ENCODE peak calls at places on chromosomes 11 and 22, in nine cellular contexts. M is body of pancreas, I is esophagus squamous epithelium, F is GM12892, N is transverse colon, H is heart left ventricle, W is adrenal gland, O is right lobe of liver, X is IMR-90. S is an unnamed sample.

GRCh38 chr22:27626675-27627443 is 174.7 kb downstream of the MN1 start:
- DNase-seq in I (no peak), F (no peak), M (no peak), O (no peak), H (no peak), W (no peak), X (no peak), N (no peak), S (no peak)

GRCh38 chr22:42945736-42946135 is 69.2 kb downstream of the PACSIN2 start:
- DNase-seq in X (no peak), W (no peak), N (no peak), H (no peak), I (no peak), O (no peak), M (no peak), F (no peak), S (no peak)

GRCh38 chr11:47611240-47611863 is 17.1 kb upstream of the C1QTNF4 start:
- DNase-seq in I (no peak), M (no peak), X (no peak), N (no peak), H (no peak), O (no peak), W (no peak), F (no peak), S (no peak)

GRCh38 chr11:108302121-108302785 is 79.4 kb downstream of the ATM start:
- DNase-seq in I (no peak), O (no peak), W (no peak), F (no peak), M (no peak), H (no peak), N (no peak), X (peak; percentile 52), S (no peak)

GRCh38 chr11:82906236-82906635 is 4.7 kb downstream of the DDIAS start:
- DNase-seq in I (no peak), H (no peak), F (no peak), W (no peak), X (peak; percentile 43), N (no peak), M (no peak), O (no peak), S (peak; percentile 51)

GRCh38 chr22:38569972-38570840 is at the start of gene DMC1:
- DNase-seq in M (peak; percentile 96), I (peak; percentile 55), W (peak; percentile 94), F (peak; percentile 93), X (peak; percentile 69), N (peak; percentile 96), O (peak; percentile 93), H (peak; percentile 95), S (peak; percentile 96)

GRCh38 chr11:120302001-120302805 is 22.9 kb upstream of the TLCD5 start:
- DNase-seq in M (peak; percentile 86), F (no peak), O (peak; percentile 48), I (no peak), H (no peak), W (no peak), X (no peak), N (peak; percentile 71), S (no peak)

GRCh38 chr22:43078522-43078921 is 10.7 kb downstream of the TTLL1 start:
- DNase-seq in M (no peak), H (no peak), W (no peak), I (no peak), N (peak; percentile 78), O (peak; percentile 30), X (no peak), F (no peak), S (no peak)

GRCh38 chr22:20244744-20245576 is 23.2 kb downstream of the RTN4R start:
- DNase-seq in X (no peak), W (no peak), N (peak; percentile 17), M (no peak), F (no peak), H (no peak), O (no peak), I (no peak), S (no peak)

GRCh38 chr22:20243176-20243544 is 25.0 kb downstream of the RTN4R start:
- DNase-seq in H (no peak), O (no peak), N (no peak), X (no peak), W (no peak), F (no peak), I (no peak), M (no peak), S (no peak)

GRCh38 chr22:20242393-20243175 is 25.5 kb downstream of the RTN4R start:
- DNase-seq in I (no peak), H (no peak), N (no peak), M (no peak), F (no peak), W (no peak), O (no peak), X (no peak), S (no peak)

GRCh38 chr22:20244250-20244648 is 23.9 kb downstream of the RTN4R start:
- DNase-seq in M (no peak), F (no peak), I (no peak), N (no peak), O (no peak), H (no peak), X (no peak), W (no peak), S (no peak)

DNA sequence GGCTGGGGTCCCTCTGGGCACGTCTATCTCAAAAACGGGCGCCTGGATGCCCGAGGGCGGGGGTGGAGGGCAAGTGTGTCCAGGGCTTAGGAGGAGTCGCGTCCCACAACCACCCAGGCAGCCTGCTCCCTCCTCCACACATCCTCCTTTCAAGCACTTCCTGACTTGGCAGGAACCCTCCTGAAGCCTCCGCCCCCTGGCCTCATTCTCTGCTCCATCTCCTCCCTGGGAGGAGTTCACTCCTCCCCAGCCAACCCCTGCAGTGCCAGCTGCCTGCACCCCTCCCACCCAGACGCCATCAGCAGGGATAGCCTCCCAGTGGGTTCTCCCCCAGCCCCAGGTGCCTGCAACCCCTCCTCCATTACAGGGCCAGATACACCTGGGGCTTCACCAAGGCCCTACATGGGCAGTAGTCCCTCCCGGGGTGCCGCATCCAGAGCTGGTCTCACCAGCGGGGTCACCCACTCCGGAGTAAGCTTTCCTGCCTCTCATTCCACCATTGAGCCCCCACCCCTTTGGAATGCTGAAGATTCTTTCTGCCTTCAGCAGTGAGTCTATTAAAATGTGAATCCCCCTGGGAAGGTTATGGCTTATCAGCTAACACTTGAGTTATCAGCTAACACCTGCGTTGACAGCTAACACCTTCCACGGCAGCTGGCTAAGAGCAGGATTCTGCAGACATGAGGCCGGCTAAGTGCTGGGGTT is 24.4 kb downstream of the RTN4R start:
- DNase-seq in F (no peak), M (peak; percentile 52), I (no peak), W (peak; percentile 72), N (peak; percentile 49), O (peak; percentile 55), X (peak; percentile 71), H (peak; percentile 86), S (no peak)
- TF ChIP-seq POLR2A in F (peak; percentile 42), M (no peak), I (no peak), W (no peak), N (no peak), O (no peak), X (no peak), H (no peak), S (no peak)

GRCh38 chr11:355581-356458 is 13.5 kb upstream of the B4GALNT4 start:
- DNase-seq in O (peak; percentile 97), X (peak; percentile 94), H (peak; percentile 97), I (peak; percentile 65), M (peak; percentile 95), N (peak; percentile 95), F (peak; percentile 84), W (peak; percentile 96), S (peak; percentile 35)

GRCh38 chr11:351411-351810 is 17.9 kb upstream of the B4GALNT4 start:
- DNase-seq in O (no peak), H (no peak), I (no peak), F (no peak), M (no peak), N (no peak), W (no peak), X (no peak), S (no peak)

GRCh38 chr11:352456-353180 is 16.7 kb upstream of the B4GALNT4 start:
- DNase-seq in N (no peak), W (no peak), X (no peak), F (no peak), I (no peak), O (no peak), M (no peak), H (no peak), S (no peak)

GRCh38 chr11:350723-351255 is 18.5 kb upstream of the B4GALNT4 start:
- DNase-seq in M (no peak), I (no peak), W (no peak), F (no peak), H (no peak), O (no peak), N (no peak), X (no peak), S (peak; percentile 63)

GRCh38 chr11:353315-353857 is 15.9 kb upstream of the B4GALNT4 start:
- DNase-seq in O (peak; percentile 94), X (peak; percentile 77), M (peak; percentile 92), I (no peak), N (peak; percentile 73), H (peak; percentile 87), W (peak; percentile 74), F (no peak), S (no peak)
- TF ChIP-seq POLR2A in O (peak; percentile 89), X (no peak), M (no peak), I (no peak), N (no peak), H (no peak), W (no peak), F (no peak), S (no peak)

GRCh38 chr22:17997456-17997855 is 26.9 kb downstream of the MICAL3 start:
- DNase-seq in X (no peak), F (no peak), I (no peak), H (no peak), W (no peak), O (no peak), M (no peak), N (no peak), S (no peak)

GRCh38 chr22:17999851-18000250 is 24.5 kb downstream of the MICAL3 start:
- DNase-seq in N (no peak), F (no peak), X (no peak), H (no peak), I (no peak), W (no peak), M (peak; percentile 32), O (no peak), S (no peak)

GRCh38 chr22:18000441-18001039 is 23.8 kb downstream of the MICAL3 start:
- DNase-seq in O (no peak), M (peak; percentile 30), F (no peak), I (no peak), H (no peak), X (no peak), N (peak; percentile 36), W (no peak), S (peak; percentile 45)

GRCh38 chr22:17998913-17999312 is 25.4 kb downstream of the MICAL3 start:
- DNase-seq in F (no peak), W (no peak), I (no peak), M (peak; percentile 91), O (peak; percentile 51), H (no peak), N (no peak), X (no peak), S (no peak)

DNA sequence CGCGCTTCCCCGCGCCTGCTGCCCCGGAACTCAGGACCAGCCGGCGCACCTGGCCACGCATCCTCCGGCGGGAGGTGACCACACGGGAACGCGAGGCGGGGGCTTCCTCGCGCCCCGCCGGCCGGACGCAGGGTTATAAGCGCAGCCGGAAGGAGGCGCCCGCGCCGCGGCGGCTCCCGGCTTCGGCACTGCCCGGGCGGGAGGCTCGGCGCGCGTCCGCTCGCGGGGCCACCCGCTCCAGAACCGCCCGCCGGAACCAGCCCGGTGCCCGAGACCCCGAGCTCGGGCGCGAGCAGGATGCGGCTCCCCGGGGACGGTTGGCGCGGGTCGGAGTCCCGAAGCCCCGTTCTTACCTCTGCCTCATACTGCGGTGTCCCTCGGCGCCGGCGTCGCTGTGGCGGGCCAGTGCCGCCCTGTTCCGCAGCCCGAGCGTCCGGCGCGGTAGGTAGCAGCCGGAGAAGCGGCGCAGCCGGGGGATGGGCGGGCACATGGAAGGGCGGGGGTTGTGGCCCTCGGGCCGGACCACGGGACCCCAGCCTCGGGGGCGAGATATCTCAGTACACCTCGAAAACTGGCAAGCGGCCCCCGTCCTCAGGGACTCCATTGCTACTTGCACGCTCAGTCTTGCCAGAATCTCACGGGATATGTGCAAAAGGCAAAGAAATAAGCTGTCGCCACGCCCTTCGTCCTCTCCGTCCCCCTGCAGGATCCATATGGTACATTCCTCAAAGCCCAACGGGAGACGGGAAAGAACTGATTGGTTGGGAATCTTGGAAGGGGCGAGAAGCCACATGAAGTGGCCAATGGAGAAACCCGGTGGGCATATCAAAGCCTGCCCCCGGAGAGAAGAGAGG is 23.1 kb downstream of the MICAL3 start:
- DNase-seq in M (peak; percentile 91), H (peak; percentile 92), W (peak; percentile 94), F (peak; percentile 84), N (peak; percentile 92), O (peak; percentile 93), I (peak; percentile 59), X (peak; percentile 99), S (peak; percentile 96)
- TF ChIP-seq POLR2A in M (peak; percentile 94), H (no peak), W (peak; percentile 72), F (peak; percentile 84), N (peak; percentile 83), O (peak; percentile 92), I (no peak), X (peak; percentile 81), S (peak; percentile 82)

GRCh38 chr11:35035894-35036408 is 103.0 kb upstream of the CD44 start:
- DNase-seq in H (no peak), I (no peak), N (no peak), X (peak; percentile 94), F (no peak), W (no peak), M (no peak), O (no peak), S (no peak)
- TF ChIP-seq POLR2A in H (no peak), I (no peak), N (no peak), X (no peak), F (no peak), W (no peak), M (no peak), O (no peak), S (no peak)

S was measured in erythroblast.